ENCODE peak calls at places on chromosomes 11 and 22, in seven cellular contexts. Q is cardiac muscle cell, U is suprapubic skin, I is uterus, B is lung, V is SK-N-SH, P is body of pancreas. M is an unnamed sample. For H3K27me3, the result is how much of the 10 kb centered on the place peaks cover.

GRCh38 chr11:57478971-57479663 is 18.8 kb downstream of the RTN4RL2 start:
- DNase-seq in Q (no peak), U (no peak), I (no peak), B (no peak), V (peak), P (no peak), M (no peak)

GRCh38 chr11:128161994-128162393 is 425.4 kb downstream of the ETS1 start:
- DNase-seq in Q (no peak), U (no peak), I (no peak), B (no peak), V (no peak), P (no peak), M (no peak)

GRCh38 chr11:95599959-95600586 is 189.5 kb downstream of the FAM76B start:
- DNase-seq in Q (no peak), U (no peak), I (no peak), B (no peak), V (peak), P (no peak), M (no peak)

GRCh38 chr11:116366451-116366850 is 406.3 kb downstream of the BUD13 start:
- DNase-seq in Q (no peak), U (no peak), I (no peak), B (no peak), V (peak), P (no peak), M (no peak)

GRCh38 chr22:27850000-27850465 is 48.5 kb upstream of the MN1 start:
- DNase-seq in Q (peak), U (no peak), I (no peak), B (peak), V (no peak), P (no peak), M (no peak)

GRCh38 chr11:105718641-105719040 is 108.8 kb downstream of the GRIA4 start:
- DNase-seq in Q (no peak), U (no peak), I (no peak), B (no peak), V (no peak), P (no peak), M (no peak)

GRCh38 chr22:27726726-27727449 is 74.7 kb downstream of the MN1 start:
- DNase-seq in Q (peak), U (peak), I (peak), B (peak), V (no peak), P (no peak), M (peak)

GRCh38 chr22:47835726-47836125 is 1073.3 kb downstream of the TBC1D22A start:
- DNase-seq in Q (peak), U (no peak), I (no peak), B (no peak), V (no peak), P (no peak), M (no peak)

GRCh38 chr11:87351671-87352070 is 313.9 kb downstream of the TMEM135 start:
- DNase-seq in Q (no peak), U (no peak), I (no peak), B (no peak), V (no peak), P (no peak), M (no peak)

GRCh38 chr11:78370406-78371172 is 47.0 kb downstream of the GAB2 start:
- DNase-seq in Q (peak), U (no peak), I (no peak), B (peak), V (no peak), P (no peak), M (no peak)

GRCh38 chr22:43407591-43407990 is 4.2 kb upstream of the MPPED1 start:
- DNase-seq in Q (no peak), U (no peak), I (no peak), B (no peak), V (no peak), P (no peak), M (no peak)

GRCh38 chr11:68117896-68118470 is 3.2 kb downstream of the CHKA start:
- DNase-seq in Q (no peak), U (peak), I (no peak), B (no peak), V (no peak), P (no peak), M (no peak)
- TF ChIP-seq CTCF in Q (no peak), U (no peak), I (no peak), B (no peak), V (no peak), P (no peak), M (no peak)

GRCh38 chr22:41368543-41368817 is 13.3 kb upstream of the TEF start:
- DNase-seq in Q (no peak), U (no peak), I (no peak), B (no peak), V (no peak), P (no peak), M (no peak)
- H3K27ac ChIP-seq in Q (no peak), U (peak), I (peak), B (peak), V (no peak), P (peak), M (no peak)

GRCh38 chr11:2264366-2265011 is 5.9 kb downstream of the ASCL2 start:
- DNase-seq in Q (no peak), U (no peak), I (no peak), B (no peak), V (no peak), P (no peak), M (no peak)
- H3K27me3 ChIP-seq in Q (half or more), U (under half), I (under half), B (under half), V (under half), P (under half), M (under half)

DNA sequence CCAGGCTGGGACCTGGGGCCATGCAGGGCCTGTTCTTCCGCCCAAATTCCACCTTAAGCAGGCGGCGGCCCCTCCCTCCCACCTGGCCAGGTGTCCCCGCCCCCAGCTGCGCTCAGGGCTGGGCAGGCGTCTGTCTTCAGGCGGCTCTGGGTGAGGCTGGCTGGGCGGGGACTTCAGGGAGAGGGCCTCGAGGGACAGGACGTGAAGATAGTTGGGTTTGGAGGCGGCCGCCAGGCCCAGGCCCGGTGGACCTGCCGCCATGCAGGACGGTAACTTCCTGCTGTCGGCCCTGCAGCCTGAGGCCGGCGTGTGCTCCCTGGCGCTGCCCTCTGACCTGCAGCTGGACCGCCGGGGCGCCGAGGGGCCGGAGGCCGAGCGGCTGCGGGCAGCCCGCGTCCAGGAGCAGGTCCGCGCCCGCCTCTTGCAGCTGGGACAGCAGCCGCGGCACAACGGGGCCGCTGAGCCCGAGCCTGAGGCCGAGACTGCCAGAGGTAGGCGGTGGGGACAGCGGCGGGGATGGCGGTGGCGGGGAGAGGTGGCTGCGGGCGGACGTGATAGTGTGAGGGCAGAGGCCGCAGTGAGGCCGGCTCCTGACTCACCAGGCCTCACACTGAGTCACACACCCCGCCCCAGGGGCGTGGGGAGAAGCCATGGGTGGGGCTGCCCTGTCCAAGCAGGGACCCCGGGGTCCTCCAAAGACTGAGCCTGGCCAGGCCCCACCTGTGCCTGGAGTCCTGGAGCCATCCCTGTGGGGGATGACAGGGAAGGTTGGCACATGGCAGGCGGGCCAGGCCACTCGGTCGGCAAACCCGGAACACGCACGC is at the start of gene PKP3:
- DNase-seq in Q (peak), U (no peak), I (no peak), B (peak), V (no peak), P (peak), M (no peak)
- TF ChIP-seq CTCF in Q (no peak), U (no peak), I (no peak), B (no peak), V (no peak), P (no peak), M (no peak)

DNA sequence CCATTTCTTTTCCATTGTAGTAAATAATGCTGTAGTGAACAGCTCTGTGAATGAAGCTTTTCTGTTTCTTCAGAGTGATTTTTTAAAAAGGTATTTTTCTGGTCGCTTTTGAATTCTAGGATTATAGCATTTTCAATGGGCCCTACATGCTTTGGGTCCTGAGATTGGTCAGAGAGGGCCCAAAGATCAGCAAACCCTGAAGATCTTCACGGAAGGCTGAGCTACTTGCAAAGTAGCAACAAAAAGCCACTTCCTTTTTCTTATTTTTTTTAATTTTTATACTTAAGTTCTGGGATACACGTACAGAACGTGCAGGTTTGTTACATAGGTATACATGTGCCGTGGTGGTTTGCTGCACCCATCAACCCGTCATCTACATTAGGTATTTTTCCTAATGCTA is 200.5 kb downstream of the FAT3 start:
- DNase-seq in Q (no peak), U (no peak), I (no peak), B (no peak), V (no peak), P (no peak), M (no peak)
- H3K27ac ChIP-seq in Q (no peak), U (no peak), I (no peak), B (no peak), V (no peak), P (no peak), M (no peak)

GRCh38 chr11:120717042-120717441 is 205.5 kb downstream of the GRIK4 start:
- DNase-seq in Q (no peak), U (peak), I (no peak), B (no peak), V (no peak), P (no peak), M (peak)

GRCh38 chr11:120717623-120718022 is 206.1 kb downstream of the GRIK4 start:
- DNase-seq in Q (no peak), U (peak), I (no peak), B (no peak), V (no peak), P (no peak), M (no peak)

GRCh38 chr11:120720760-120721159 is 209.2 kb downstream of the GRIK4 start:
- DNase-seq in Q (no peak), U (no peak), I (no peak), B (no peak), V (no peak), P (no peak), M (peak)

GRCh38 chr11:120719348-120719747 is 207.8 kb downstream of the GRIK4 start:
- DNase-seq in Q (peak), U (no peak), I (no peak), B (no peak), V (no peak), P (no peak), M (no peak)

GRCh38 chr11:120718171-120718570 is 206.6 kb downstream of the GRIK4 start:
- DNase-seq in Q (no peak), U (peak), I (no peak), B (no peak), V (no peak), P (no peak), M (no peak)
- H3K27me3 ChIP-seq in Q (under half), U (under half), I (under half), B (under half), V (under half), P (under half), M (under half)

DNA sequence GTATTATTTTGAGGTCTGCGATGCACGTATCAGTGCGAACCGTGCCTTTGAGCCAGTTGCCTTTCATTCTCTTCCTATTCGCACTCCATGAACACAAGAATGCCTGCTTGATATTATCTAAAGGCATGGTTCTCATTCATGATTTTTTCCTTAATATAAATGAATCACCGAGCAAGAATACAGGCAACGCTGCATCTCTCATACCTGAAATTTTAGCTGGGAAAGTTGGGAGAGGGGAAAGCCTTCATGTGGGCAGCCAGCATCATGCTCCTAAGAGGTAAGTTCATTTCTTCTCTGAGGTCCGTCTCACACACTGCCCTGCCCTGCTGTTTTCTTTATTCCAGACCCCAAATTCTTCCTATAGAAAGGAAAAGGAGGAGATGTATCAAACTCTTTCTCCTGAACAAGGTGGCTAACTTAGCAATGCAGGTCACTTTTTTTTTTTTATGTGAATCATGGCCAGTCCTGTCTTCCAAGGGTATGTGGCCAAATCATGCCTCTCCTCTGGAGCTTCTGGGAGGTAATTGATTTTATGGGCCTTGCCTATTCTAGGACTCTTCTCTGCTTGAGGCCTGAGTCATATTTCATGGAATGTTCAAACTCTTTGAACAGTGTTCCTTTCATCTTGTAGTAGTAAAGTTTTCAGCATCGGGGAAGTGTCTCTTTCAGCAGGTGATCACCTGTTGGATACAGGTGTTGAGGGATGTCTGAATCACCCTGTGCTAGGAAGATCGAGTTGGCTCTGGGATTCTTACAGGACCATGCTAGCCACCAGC is 3.2 kb downstream of the GLB1L2 start:
- DNase-seq in Q (no peak), U (no peak), I (no peak), B (peak), V (no peak), P (no peak), M (no peak)
- TF ChIP-seq CTCF in Q (no peak), U (no peak), I (no peak), B (no peak), V (no peak), P (no peak), M (no peak)

DNA sequence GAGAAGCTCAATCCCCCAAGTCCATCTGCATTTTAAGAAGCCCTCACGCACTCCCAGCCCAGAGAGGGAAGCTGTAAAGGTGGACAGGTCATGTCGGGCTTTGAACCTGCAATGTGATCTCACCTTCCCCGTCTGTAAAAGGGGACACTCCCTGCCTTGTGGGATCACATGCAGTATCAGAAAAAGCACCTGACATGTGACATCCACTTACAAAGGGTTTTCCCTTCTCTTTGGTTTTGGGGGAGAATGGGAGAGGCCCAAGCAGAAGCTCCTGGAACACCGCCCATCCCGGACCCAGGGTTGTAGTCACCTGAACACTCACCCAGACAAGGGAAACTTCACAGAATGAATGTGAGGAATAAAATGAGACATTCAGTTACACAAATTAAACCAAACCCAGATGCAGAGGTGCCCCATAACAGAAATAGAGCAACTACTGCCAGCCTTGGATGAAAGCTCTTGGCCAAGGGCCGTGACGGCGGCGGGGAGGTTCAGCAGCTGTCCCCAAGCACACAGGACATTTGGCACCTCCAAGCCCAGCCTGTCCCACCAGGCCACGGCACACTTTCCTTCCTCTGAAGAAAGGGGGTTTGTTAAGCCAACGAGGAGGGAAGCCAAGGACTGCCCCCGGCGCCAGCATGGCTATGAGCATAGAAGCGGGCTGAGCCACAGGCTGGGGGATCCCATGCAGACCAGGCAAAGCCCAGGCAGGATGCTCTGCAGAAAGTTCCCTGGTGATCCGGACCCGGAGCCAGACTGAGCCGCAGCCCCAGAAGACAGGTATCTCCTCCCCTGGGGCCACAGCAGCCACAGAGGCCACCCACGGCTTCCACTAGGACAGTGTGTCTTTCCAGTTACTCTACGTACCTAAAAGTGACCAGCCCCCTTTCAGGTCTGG is 3.8 kb downstream of the BID start:
- DNase-seq in Q (no peak), U (no peak), I (no peak), B (no peak), V (no peak), P (peak), M (no peak)
- H3K27ac ChIP-seq in Q (no peak), U (no peak), I (no peak), B (no peak), V (no peak), P (no peak), M (no peak)

DNA sequence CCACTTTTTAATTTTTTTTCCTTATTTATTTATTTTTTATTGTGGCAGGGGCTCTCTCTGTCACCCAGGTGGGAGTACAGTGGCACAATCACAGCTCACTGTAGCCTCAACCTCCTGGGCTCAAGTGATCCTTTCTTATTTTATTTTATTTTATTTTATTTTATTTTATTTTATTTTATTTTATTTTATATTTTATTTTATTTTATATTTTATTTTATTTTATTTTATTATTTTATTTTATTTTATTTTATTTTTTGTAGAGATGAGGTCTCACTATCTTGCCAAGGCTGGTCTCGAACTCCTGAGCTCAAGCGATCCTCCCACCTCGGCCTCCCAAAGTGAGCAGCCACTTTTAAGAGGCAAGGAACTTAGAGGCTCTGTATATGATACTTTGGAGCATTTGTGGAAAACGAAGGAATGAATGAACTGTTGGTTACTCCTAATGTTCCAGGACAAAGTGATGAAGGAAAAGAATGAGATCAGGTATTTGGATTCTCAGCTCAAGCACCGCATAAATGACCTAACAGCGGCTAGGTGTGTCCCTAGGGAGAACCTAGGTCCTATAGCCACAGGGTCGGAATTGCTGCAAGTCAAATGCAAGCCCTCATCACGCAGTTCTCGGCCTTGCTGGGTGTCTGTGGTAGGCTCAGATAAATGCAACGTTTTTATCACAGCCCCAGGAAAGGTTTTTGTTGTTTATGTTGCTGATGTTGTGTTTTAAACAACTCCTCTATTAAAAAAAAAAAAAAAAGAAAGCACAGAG is 36.5 kb downstream of the ASCL2 start:
- DNase-seq in Q (no peak), U (no peak), I (no peak), B (peak), V (no peak), P (no peak), M (no peak)
- H3K27me3 ChIP-seq in Q (under half), U (under half), I (under half), B (under half), V (under half), P (under half), M (under half)

GRCh38 chr11:3002346-3002745 is 10.2 kb upstream of the NAP1L4 start:
- DNase-seq in Q (no peak), U (peak), I (no peak), B (no peak), V (no peak), P (peak), M (no peak)
- TF ChIP-seq CTCF in Q (no peak), U (no peak), I (no peak), B (no peak), V (no peak), P (no peak), M (no peak)